ENCODE peak calls at places on chromosomes 3 and 15, in four cellular contexts. T is upper lobe of left lung, R is H1, B is endothelial cell of umbilical vein. N is an unnamed sample.
A peak's percentile ranks its signal among the peaks of the same experiment; 100 is the strongest.

GRCh38 chr15:33934896-33935295 is 33.4 kb upstream of the CHRM5 start:
- DNase-seq in R (no peak), B (no peak), T (no peak), N (no peak)

GRCh38 chr3:187947927-187948682 is 202.8 kb upstream of the BCL6 start:
- DNase-seq in R (no peak), T (no peak), B (no peak), N (no peak)

GRCh38 chr3:187263270-187263669 is 28.3 kb downstream of the MASP1 start:
- DNase-seq in B (peak; percentile 30), T (no peak), R (no peak), N (no peak)

GRCh38 chr3:123069021-123069381 is 2.2 kb downstream of the PDIA5 start:
- DNase-seq in T (no peak), B (no peak), R (no peak), N (no peak)

GRCh38 chr3:6250167-6250566 is 610.7 kb upstream of the GRM7 start:
- DNase-seq in T (no peak), R (no peak), B (no peak), N (no peak)

GRCh38 chr3:118729546-118729945 is 305.1 kb downstream of the IGSF11 start:
- DNase-seq in B (no peak), T (no peak), R (no peak), N (no peak)

GRCh38 chr3:4350789-4351163 is 47.6 kb downstream of the SETMAR start:
- DNase-seq in R (no peak), B (no peak), T (peak; percentile 34), N (no peak)

GRCh38 chr3:107997666-107998065 is 93.2 kb downstream of the CD47 start:
- DNase-seq in R (no peak), T (no peak), B (no peak), N (no peak)

GRCh38 chr15:29935296-29936020 is 113.2 kb upstream of the TJP1 start:
- DNase-seq in B (no peak), R (no peak), T (no peak), N (no peak)

GRCh38 chr3:65953301-65953812 is 85.4 kb downstream of the MAGI1 start:
- DNase-seq in R (peak; percentile 67), T (peak; percentile 93), B (peak; percentile 52), N (no peak)

GRCh38 chr3:165895919-165896318 is 58.7 kb upstream of the BCHE start:
- DNase-seq in R (peak; percentile 84), T (no peak), B (no peak), N (no peak)

GRCh38 chr3:78204977-78205376 is 1165.1 kb downstream of the ROBO2 start:
- DNase-seq in B (peak; percentile 65), T (no peak), R (no peak), N (no peak)

GRCh38 chr3:39065197-39065596 is 13.4 kb downstream of the WDR48 start:
- DNase-seq in B (peak; percentile 29), T (no peak), R (no peak), N (no peak)

GRCh38 chr3:127038923-127039581 is 56.1 kb downstream of the PLXNA1 start:
- DNase-seq in R (no peak), B (no peak), T (no peak), N (no peak)

GRCh38 chr15:39919396-39919739 is 698 bp downstream of the GPR176 start:
- DNase-seq in T (no peak), B (no peak), R (no peak), N (no peak)

GRCh38 chr3:141425523-141426233 is 57.4 kb downstream of the ZBTB38 start:
- DNase-seq in B (no peak), R (no peak), T (no peak), N (no peak)

GRCh38 chr3:71195492-71195891 is 388.0 kb downstream of the FOXP1 start:
- DNase-seq in T (no peak), B (no peak), R (no peak), N (no peak)

GRCh38 chr3:128390867-128391266 is 75.8 kb downstream of the DNAJB8 start:
- DNase-seq in R (no peak), T (no peak), B (no peak), N (no peak)

GRCh38 chr15:33313491-33313890 is 2.7 kb downstream of the RYR3 start:
- DNase-seq in T (no peak), R (no peak), B (no peak), N (no peak)

GRCh38 chr3:144055604-144056003 is 84.0 kb downstream of the DIPK2A start:
- DNase-seq in T (no peak), B (no peak), R (no peak), N (no peak)

GRCh38 chr3:134754768-134755559 is 40.1 kb upstream of the EPHB1 start:
- DNase-seq in T (peak; percentile 29), R (peak; percentile 81), B (peak; percentile 24), N (no peak)

GRCh38 chr3:143078883-143079282 is 40.7 kb upstream of the CHST2 start:
- DNase-seq in B (no peak), R (no peak), T (no peak), N (no peak)

GRCh38 chr15:70799667-70800450 is 36.5 kb upstream of the UACA start:
- DNase-seq in T (peak; percentile 61), B (peak; percentile 94), R (no peak), N (no peak)

GRCh38 chr3:158434412-158435038 is 136.5 kb upstream of the MLF1 start:
- DNase-seq in B (peak; percentile 77), R (peak; percentile 59), T (peak; percentile 37), N (no peak)

GRCh38 chr15:82640672-82641071 is 6.5 kb downstream of the CPEB1 start:
- DNase-seq in T (no peak), B (no peak), R (no peak), N (no peak)

GRCh38 chr15:76360416-76360815 is 23.8 kb downstream of the ISL2 start:
- DNase-seq in B (no peak), R (no peak), T (no peak), N (no peak)

GRCh38 chr3:48837163-48837562 is 10.5 kb downstream of the PRKAR2A start:
- DNase-seq in R (no peak), B (no peak), T (no peak), N (no peak)

GRCh38 chr3:31918179-31919165 is 62.6 kb downstream of the OSBPL10 start:
- DNase-seq in B (peak; percentile 26), T (no peak), R (no peak), N (no peak)

GRCh38 chr3:129985113-129985512 is 10.6 kb downstream of the TRH start:
- DNase-seq in B (no peak), R (no peak), T (no peak), N (no peak)

GRCh38 chr3:182786564-182787196 is 6.6 kb upstream of the ATP11B start:
- DNase-seq in R (no peak), T (no peak), B (no peak), N (no peak)

GRCh38 chr3:16370872-16371740 is 106.1 kb downstream of the OXNAD1 start:
- DNase-seq in T (peak; percentile 46), B (no peak), R (no peak), N (no peak)
- TF ChIP-seq POLR2AphosphoS5 in T (no peak), B (no peak), R (no peak), N (no peak)

GRCh38 chr3:59659755-59660154 is 609.9 kb upstream of the CFAP20DC start:
- DNase-seq in R (peak; percentile 19), B (no peak), T (peak; percentile 64), N (no peak)
- H3K4me3 ChIP-seq in R (no peak overlapping the region), B (no peak overlapping the region), T (no peak overlapping the region), N (no peak overlapping the region)

GRCh38 chr3:152270145-152270870 is 1.6 kb downstream of the MBNL1 start:
- DNase-seq in R (no peak), B (peak; percentile 51), T (no peak), N (no peak)

GRCh38 chr3:152267319-152267689 is 1.4 kb upstream of the MBNL1 start:
- DNase-seq in B (peak; percentile 50), R (no peak), T (no peak), N (no peak)

GRCh38 chr3:152267831-152268500 is 763 bp upstream of the MBNL1 start:
- DNase-seq in R (no peak), T (no peak), B (peak; percentile 58), N (no peak)

GRCh38 chr3:152269423-152270144 is 855 bp downstream of the MBNL1 start:
- DNase-seq in R (no peak), T (peak; percentile 60), B (peak; percentile 82), N (peak; percentile 81)

DNA sequence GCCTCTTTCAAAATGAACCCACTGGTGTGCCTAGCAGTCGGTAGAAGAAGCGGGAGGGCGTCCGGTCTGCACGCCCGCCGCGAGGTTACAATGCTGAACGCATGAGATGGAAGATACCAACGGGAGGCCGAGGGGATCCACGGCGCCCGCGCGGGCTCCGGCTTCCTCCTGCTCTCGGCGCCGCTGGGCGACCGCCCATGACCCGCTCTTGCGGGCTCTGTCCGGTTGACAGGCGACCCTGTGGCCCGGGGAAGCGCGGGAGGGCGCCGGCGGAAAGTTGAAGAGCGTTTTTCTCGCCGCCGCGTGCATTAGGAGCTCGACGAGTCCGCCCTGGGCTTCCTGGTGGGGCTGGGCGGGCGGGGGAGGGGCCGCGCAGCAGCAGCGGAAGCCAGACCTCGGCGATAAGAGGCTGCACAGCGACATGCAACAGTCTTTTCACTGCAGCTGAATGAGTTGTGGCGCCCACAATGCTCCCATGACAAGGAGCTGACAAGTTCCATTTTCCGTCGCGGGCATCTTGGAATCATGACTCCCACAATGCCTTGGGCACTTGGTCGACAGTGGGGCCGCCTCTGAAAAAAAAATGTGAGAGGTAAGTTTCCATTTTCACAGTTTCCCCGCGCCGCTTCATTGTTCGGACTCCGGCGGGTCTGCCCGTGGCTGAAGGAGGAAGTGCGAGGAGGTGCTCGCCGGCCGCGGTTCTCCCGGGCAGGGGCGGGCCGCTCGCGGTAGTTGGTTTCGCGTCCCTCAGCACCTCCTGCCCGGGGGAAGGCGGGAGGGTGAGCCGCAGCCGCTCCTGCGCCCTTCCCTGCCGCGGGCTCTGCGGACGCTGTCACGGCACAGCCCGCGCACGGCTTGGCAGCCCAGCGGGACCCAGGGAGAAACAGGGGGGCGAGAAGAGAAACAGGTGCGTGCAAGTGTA is at the start of gene MBNL1:
- DNase-seq in B (peak; percentile 91), R (peak; percentile 81), T (peak; percentile 92), N (peak; percentile 90)
- TF ChIP-seq POLR2AphosphoS5 in B (peak; percentile 75), R (peak; percentile 80), T (peak; percentile 96), N (no peak)

GRCh38 chr15:96352594-96353377 is 22.3 kb downstream of the NR2F2 start:
- DNase-seq in B (peak; percentile 75), T (no peak), R (no peak), N (no peak)

GRCh38 chr15:96350884-96351639 is 20.6 kb downstream of the NR2F2 start:
- DNase-seq in R (no peak), T (no peak), B (peak; percentile 63), N (no peak)

GRCh38 chr15:96353378-96353930 is 23.0 kb downstream of the NR2F2 start:
- DNase-seq in R (no peak), T (no peak), B (no peak), N (no peak)

GRCh38 chr15:96350321-96350720 is 19.8 kb downstream of the NR2F2 start:
- DNase-seq in R (no peak), T (no peak), B (peak; percentile 80), N (no peak)

DNA sequence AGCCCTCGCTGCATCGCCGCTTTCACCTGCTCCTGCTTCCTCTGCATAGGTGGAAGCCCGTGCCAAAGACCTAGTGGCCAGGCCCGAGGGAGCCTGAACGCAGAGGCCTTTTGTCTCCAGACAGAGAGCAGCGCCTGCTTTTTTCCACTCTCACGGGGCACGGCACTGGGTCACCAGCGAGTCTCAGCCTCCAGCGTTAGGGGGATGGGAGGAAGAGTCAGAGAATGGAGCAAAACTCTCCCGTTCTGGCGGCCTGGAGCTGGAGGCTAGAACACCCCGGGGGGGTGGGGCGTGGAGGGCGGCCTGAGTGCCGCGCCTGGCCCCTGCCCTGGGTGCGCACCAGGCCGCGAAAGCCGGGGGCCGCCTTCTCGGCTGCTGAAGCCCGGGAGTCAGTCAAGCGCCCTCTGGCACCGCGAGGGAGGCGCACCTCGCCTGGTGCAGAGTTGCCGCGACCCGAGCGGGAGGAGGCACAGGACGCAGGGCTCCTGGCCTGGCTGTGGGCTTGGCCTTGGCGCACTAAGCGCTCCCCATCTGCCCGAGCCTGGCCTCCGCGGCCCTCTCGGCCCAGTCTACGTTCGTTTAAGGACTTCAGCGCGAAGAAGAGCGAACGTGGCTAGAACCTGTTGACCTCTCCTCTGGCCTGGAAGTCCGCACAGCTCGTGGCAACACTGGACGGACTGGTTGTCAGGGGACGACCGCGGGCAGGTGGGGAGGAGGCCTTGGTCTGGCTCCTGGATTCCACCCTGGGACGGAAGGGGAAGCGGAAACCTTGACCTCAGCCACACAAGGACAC is 21.5 kb downstream of the NR2F2 start:
- DNase-seq in R (peak; percentile 69), T (no peak), B (peak; percentile 67), N (no peak)
- H3K4me3 ChIP-seq in R (peak overlapping the region; percentile 35), T (no peak overlapping the region), B (peak overlapping the region; percentile 0), N (no peak overlapping the region)

N was measured in suprapubic skin.